ENCODE peak calls at places on chromosomes 4 and X, in four cellular contexts. D is K562, P is GM12878, B is HepG2. H is an unnamed sample.

GRCh38 chrX:47218920-47219815 is 687 bp downstream of the CDK16 start:
- DNase-seq in D (peak; percentile 72), P (no peak), B (no peak), H (peak; percentile 36)

GRCh38 chr4:142045996-142046395 is 409.6 kb downstream of the IL15 start:
- DNase-seq in P (no peak), D (no peak), B (no peak), H (no peak)

GRCh38 chrX:15947648-15948317 is 93.2 kb upstream of the AP1S2 start:
- DNase-seq in P (no peak), D (peak; percentile 6), B (no peak), H (peak; percentile 24)

GRCh38 chr4:55604996-55605395 is 13.0 kb upstream of the PDCL2 start:
- DNase-seq in B (no peak), P (no peak), D (no peak), H (no peak)

GRCh38 chr4:123409301-123409700 is 12.7 kb downstream of the SPRY1 start:
- DNase-seq in B (no peak), P (no peak), D (no peak), H (no peak)

GRCh38 chr4:131441004-131441688 is 1707.9 kb upstream of the PCDH10 start:
- DNase-seq in B (no peak), P (no peak), D (no peak), H (no peak)

GRCh38 chr4:95510145-95510544 is 38.6 kb downstream of the UNC5C start:
- DNase-seq in B (peak; percentile 2), P (no peak), D (peak; percentile 17), H (no peak)

GRCh38 chrX:13932416-13932815 is 97.3 kb downstream of the GEMIN8 start:
- DNase-seq in B (no peak), D (no peak), P (no peak), H (no peak)

GRCh38 chr4:38533024-38533556 is 130.9 kb upstream of the KLF3 start:
- DNase-seq in B (no peak), D (no peak), P (no peak), H (no peak)

GRCh38 chr4:98663226-98664006 is 5.0 kb upstream of the TSPAN5 start:
- DNase-seq in B (no peak), D (no peak), P (peak; percentile 84), H (no peak)

GRCh38 chrX:56793533-56794320 is 64.7 kb downstream of the NBDY start:
- DNase-seq in B (no peak), D (no peak), P (no peak), H (no peak)

GRCh38 chrX:149630681-149631292 is 805 bp downstream of the TMEM185A start:
- DNase-seq in D (peak; percentile 16), B (peak; percentile 18), P (no peak), H (no peak)

GRCh38 chrX:119757646-119757978 is 776 bp upstream of the SOWAHD start:
- DNase-seq in B (no peak), D (no peak), P (no peak), H (no peak)

GRCh38 chr4:147779449-147779848 is 47.6 kb downstream of the ARHGAP10 start:
- DNase-seq in D (no peak), B (no peak), P (no peak), H (no peak)

GRCh38 chrX:49308604-49309269 is 5.3 kb downstream of the GAGE10 start:
- DNase-seq in D (no peak), P (no peak), B (no peak), H (no peak)

GRCh38 chr4:98564847-98565246 is 93.6 kb downstream of the TSPAN5 start:
- DNase-seq in B (no peak), D (no peak), P (no peak), H (no peak)

GRCh38 chrX:152637649-152638442 is at the start of gene GABRQ:
- DNase-seq in P (no peak), D (peak; percentile 87), B (no peak), H (peak; percentile 90)

GRCh38 chrX:17591741-17592110 is 145.6 kb upstream of the SCML1 start:
- DNase-seq in D (no peak), P (no peak), B (no peak), H (no peak)

GRCh38 chr4:36402008-36402758 is 120.8 kb downstream of the DTHD1 start:
- DNase-seq in D (no peak), B (no peak), P (no peak), H (no peak)

GRCh38 chr4:143335979-143336827 is 473 bp upstream of the GAB1 start:
- DNase-seq in D (peak; percentile 82), B (peak; percentile 71), P (no peak), H (peak; percentile 92)

GRCh38 chr4:177810210-177810609 is 368.0 kb upstream of the AGA start:
- DNase-seq in B (no peak), P (no peak), D (no peak), H (no peak)

GRCh38 chr4:155675709-155676429 is 9.2 kb downstream of the GUCY1A1 start:
- DNase-seq in P (no peak), B (no peak), D (no peak), H (no peak)

GRCh38 chr4:5045099-5045498 is 6.2 kb upstream of the STK32B start:
- DNase-seq in B (no peak), P (no peak), D (no peak), H (no peak)

GRCh38 chrX:103722505-103722904 is 11.8 kb downstream of the TMEM31 start:
- DNase-seq in P (no peak), B (no peak), D (no peak), H (no peak)

GRCh38 chr4:149047368-149047767 is 605.2 kb upstream of the NR3C2 start:
- DNase-seq in P (no peak), D (no peak), B (no peak), H (no peak)

GRCh38 chrX:113353134-113353533 is 512.5 kb upstream of the AMOT start:
- DNase-seq in D (no peak), B (no peak), P (no peak), H (no peak)

GRCh38 chr4:24770111-24770584 is 25.2 kb upstream of the SOD3 start:
- DNase-seq in P (peak; percentile 39), D (no peak), B (no peak), H (no peak)

GRCh38 chr4:94546949-94547348 is 95.2 kb downstream of the PDLIM5 start:
- DNase-seq in B (no peak), P (no peak), D (no peak), H (no peak)

GRCh38 chrX:129808163-129808828 is 28.5 kb downstream of the SASH3 start:
- DNase-seq in B (no peak), D (no peak), P (no peak), H (no peak)

GRCh38 chr4:64940698-64941097 is 531.4 kb upstream of the TECRL start:
- DNase-seq in B (no peak), D (no peak), P (no peak), H (no peak)

GRCh38 chrX:119990995-119991787 is 47.6 kb upstream of the NKAP start:
- DNase-seq in P (no peak), B (no peak), D (no peak), H (peak; percentile 36)

GRCh38 chr4:136277741-136278140 is 1254.6 kb downstream of the PCDH18 start:
- DNase-seq in P (no peak), B (no peak), D (no peak), H (no peak)
- TF ChIP-seq ATF3 in P (no peak), B (no peak), D (no peak), H (no peak)

GRCh38 chr4:72109364-72109763 is 77.6 kb downstream of the NPFFR2 start:
- DNase-seq in D (no peak), P (no peak), B (no peak), H (no peak)

GRCh38 chr4:72111863-72112262 is 80.1 kb downstream of the NPFFR2 start:
- DNase-seq in D (no peak), B (no peak), P (no peak), H (no peak)

GRCh38 chr4:72110886-72111285 is 79.1 kb downstream of the NPFFR2 start:
- DNase-seq in B (no peak), D (no peak), P (no peak), H (no peak)

GRCh38 chr4:72109959-72110497 is 78.2 kb downstream of the NPFFR2 start:
- DNase-seq in P (no peak), D (no peak), B (no peak), H (no peak)

GRCh38 chr4:72112514-72113156 is 80.8 kb downstream of the NPFFR2 start:
- DNase-seq in D (peak; percentile 28), P (peak; percentile 88), B (peak; percentile 32), H (no peak)
- TF ChIP-seq ESRRA in D (no peak), P (no peak), B (no peak), H (no peak)

GRCh38 chrX:23610491-23610890 is 56.8 kb upstream of the PRDX4 start:
- DNase-seq in P (no peak), D (no peak), B (no peak), H (no peak)

GRCh38 chrX:23621621-23622265 is 45.5 kb upstream of the PRDX4 start:
- DNase-seq in B (no peak), P (no peak), D (no peak), H (no peak)

GRCh38 chrX:23612846-23613245 is 54.4 kb upstream of the PRDX4 start:
- DNase-seq in B (no peak), D (no peak), P (no peak), H (no peak)

GRCh38 chrX:23616361-23616760 is 50.9 kb upstream of the PRDX4 start:
- DNase-seq in B (peak; percentile 0), D (peak; percentile 49), P (no peak), H (no peak)
- TF ChIP-seq MAX in B (no peak), D (no peak), P (no peak), H (no peak)

DNA sequence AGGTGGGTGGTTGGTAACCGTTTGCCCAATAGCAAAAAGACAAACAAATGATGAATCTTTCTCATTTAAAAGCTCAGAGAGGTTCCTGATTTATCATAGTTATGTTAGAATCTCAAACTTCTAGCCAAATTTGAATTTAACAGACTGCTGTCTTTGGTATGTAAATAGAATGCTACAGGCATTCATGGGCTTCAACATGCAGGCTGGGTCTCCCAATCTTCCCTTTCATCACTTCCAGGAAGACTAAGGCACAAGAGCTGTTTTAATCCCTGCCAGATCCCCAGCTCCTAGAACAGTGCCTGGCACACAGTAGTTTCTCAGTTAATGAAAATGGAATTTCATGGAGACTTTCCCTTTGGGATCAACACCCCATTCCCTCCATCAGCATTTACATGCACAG is 107.7 kb upstream of the C1QTNF7 start:
- DNase-seq in D (no peak), B (no peak), P (no peak), H (no peak)
- TF ChIP-seq ATF3 in D (no peak), B (no peak), P (no peak), H (no peak)

GRCh38 chrX:40105016-40105790 is 7.4 kb upstream of the BCOR start:
- DNase-seq in D (no peak), P (no peak), B (no peak), H (no peak)
- TF ChIP-seq ESRRA in D (no peak), P (no peak), B (no peak), H (no peak)

DNA sequence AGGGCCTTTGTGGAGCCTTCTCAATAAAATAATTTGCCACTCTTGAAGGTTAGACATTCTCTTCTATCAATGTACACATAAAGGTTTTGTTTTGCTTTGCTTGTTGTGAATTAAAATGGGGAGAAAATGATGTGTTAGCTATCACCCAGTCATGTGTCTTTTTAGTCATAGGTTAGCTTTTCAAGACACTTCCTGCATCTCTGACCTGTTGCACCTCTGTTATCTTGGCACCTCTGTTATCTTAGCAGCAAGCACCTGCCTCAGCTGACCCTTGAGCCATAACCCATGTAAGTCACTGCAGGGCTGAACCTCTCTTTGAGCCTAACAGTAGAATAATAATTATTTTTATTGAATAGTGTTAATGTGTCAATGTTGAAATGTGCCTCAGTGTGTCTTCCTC is 1.0 kb downstream of the TMEM144 start:
- DNase-seq in B (peak; percentile 37), D (no peak), P (no peak), H (no peak)
- TF ChIP-seq MAX in B (no peak), D (no peak), P (no peak), H (no peak)

H was measured in WTC11.